ENCODE peak calls at places on chromosomes 11 and 22, in nine cellular contexts. Q is breast epithelium; P is IMR-90; F is Caco-2; N is CD8-positive, alpha-beta T cell; M is K562; G is cardiac muscle cell; S is PC-9; U is mammary epithelial cell. D is an unnamed sample. For H3K4me1 and H3K27me3, the result is how much of the 10 kb centered on the place peaks cover.

GRCh38 chr22:20783844-20784723 is 10.2 kb downstream of the SERPIND1 start:
- DNase-seq in Q (no peak), P (peak), F (peak), N (peak), M (peak), G (peak), S (peak), U (peak), D (peak)

GRCh38 chr11:79263001-79263400 is 177.8 kb downstream of the TENM4 start:
- DNase-seq in Q (no peak), P (peak), F (no peak), N (no peak), M (no peak), G (no peak), S (no peak), U (no peak), D (no peak)

GRCh38 chr11:71436861-71437260 is 11.3 kb downstream of the DHCR7 start:
- DNase-seq in Q (no peak), P (no peak), F (no peak), N (no peak), M (no peak), G (no peak), S (no peak), U (no peak), D (peak)

GRCh38 chr11:72191961-72192381 is at the start of gene FOLR1:
- DNase-seq in Q (no peak), P (no peak), F (peak), N (no peak), M (peak), G (peak), S (peak), U (peak), D (peak)

GRCh38 chr11:125201525-125202121 is 37.1 kb downstream of the PKNOX2 start:
- DNase-seq in Q (no peak), P (peak), F (no peak), N (no peak), M (no peak), G (no peak), S (no peak), U (peak), D (no peak)

GRCh38 chr11:75338516-75339218 is 12.8 kb downstream of the ARRB1 start:
- DNase-seq in Q (no peak), P (peak), F (no peak), N (no peak), M (no peak), G (no peak), S (no peak), U (no peak), D (peak)

GRCh38 chr11:68958211-68958610 is 22.6 kb downstream of the MRGPRD start:
- DNase-seq in Q (no peak), P (no peak), F (no peak), N (no peak), M (no peak), G (no peak), S (no peak), U (no peak), D (peak)

GRCh38 chr11:117144477-117145392 is 648 bp downstream of the PAFAH1B2 start:
- DNase-seq in Q (no peak), P (peak), F (peak), N (peak), M (peak), G (peak), S (peak), U (peak), D (peak)

GRCh38 chr22:45296628-45297297 is 12.0 kb downstream of the UPK3A start:
- DNase-seq in Q (no peak), P (no peak), F (no peak), N (peak), M (no peak), G (no peak), S (no peak), U (no peak), D (peak)

GRCh38 chr11:2741377-2742131 is 41.8 kb upstream of the KCNQ1OT1 start:
- DNase-seq in Q (no peak), P (peak), F (peak), N (no peak), M (peak), G (no peak), S (peak), U (no peak), D (peak)

GRCh38 chr22:32327596-32328171 is 30.0 kb upstream of the RFPL3 start:
- DNase-seq in Q (peak), P (no peak), F (no peak), N (no peak), M (no peak), G (no peak), S (no peak), U (no peak), D (no peak)

GRCh38 chr11:127074151-127074761 is 73.7 kb upstream of the KIRREL3 start:
- DNase-seq in Q (no peak), P (peak), F (peak), N (no peak), M (peak), G (peak), S (peak), U (peak), D (peak)

GRCh38 chr11:62130498-62131464 is 7.0 kb downstream of the INCENP start:
- DNase-seq in Q (no peak), P (no peak), F (no peak), N (no peak), M (no peak), G (no peak), S (no peak), U (no peak), D (peak)

GRCh38 chr11:62132188-62132587 is 8.4 kb downstream of the INCENP start:
- DNase-seq in Q (no peak), P (no peak), F (no peak), N (no peak), M (no peak), G (no peak), S (peak), U (peak), D (peak)

GRCh38 chr11:62127941-62128770 is 4.3 kb downstream of the INCENP start:
- DNase-seq in Q (no peak), P (no peak), F (no peak), N (no peak), M (no peak), G (no peak), S (no peak), U (no peak), D (peak)

GRCh38 chr11:62128835-62129234 is 5.0 kb downstream of the INCENP start:
- DNase-seq in Q (no peak), P (no peak), F (no peak), N (no peak), M (no peak), G (no peak), S (no peak), U (no peak), D (peak)

DNA sequence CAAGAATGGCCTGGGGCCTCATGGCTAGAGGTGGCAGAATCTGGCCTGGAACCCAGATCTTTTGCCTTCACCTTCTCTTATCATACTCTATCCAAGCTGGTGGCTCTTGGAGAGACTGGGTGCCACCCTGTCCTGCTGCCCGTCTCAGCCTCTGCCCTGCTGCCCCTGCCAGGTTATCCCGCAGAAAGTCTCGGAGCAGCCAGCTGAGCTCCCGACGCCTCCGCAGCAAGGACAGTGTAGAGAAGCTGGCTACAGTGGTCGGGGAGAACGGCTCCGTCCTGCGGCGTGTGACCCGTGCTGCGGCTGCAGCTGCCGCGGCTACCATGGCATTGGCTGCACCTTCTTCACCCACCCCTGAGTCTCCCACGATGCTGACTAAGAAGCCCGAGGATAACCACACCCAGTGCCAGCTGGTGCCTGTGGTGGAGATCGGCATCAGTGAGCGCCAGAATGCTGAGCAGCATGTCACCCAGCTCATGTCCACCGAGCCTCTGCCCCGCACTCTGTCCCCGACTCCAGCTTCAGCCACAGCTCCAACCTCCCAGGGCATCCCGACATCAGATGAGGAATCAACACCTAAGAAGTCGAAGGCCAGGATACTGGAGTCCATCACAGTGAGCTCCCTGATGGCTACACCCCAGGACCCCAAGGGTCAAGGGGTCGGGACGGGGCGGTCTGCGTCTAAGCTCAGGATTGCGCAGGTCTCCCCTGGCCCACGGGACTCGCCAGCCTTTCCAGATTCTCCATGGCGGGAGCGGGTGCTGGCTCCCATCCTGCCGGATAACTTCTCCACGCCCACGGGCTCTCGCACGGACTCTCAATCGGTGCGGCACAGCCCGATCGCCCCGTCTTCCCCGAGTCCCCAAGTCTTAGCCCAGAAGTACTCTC is 6.0 kb downstream of the INCENP start:
- DNase-seq in Q (no peak), P (no peak), F (no peak), N (no peak), M (no peak), G (no peak), S (no peak), U (no peak), D (peak)
- H3K4me1 ChIP-seq in Q (under half), P (under half), F (under half), N (under half), M (under half), G (under half), S (under half), U (under half), D (under half)

GRCh38 chr22:27186643-27187042 is 529.3 kb downstream of the MIAT start:
- DNase-seq in Q (no peak), P (no peak), F (no peak), N (no peak), M (no peak), G (no peak), S (no peak), U (no peak), D (no peak)
- H3K27me3 ChIP-seq in Q (under half), P (under half), F (under half), N (under half), M (under half), G (under half), S (under half), U (under half), D (under half)

DNA sequence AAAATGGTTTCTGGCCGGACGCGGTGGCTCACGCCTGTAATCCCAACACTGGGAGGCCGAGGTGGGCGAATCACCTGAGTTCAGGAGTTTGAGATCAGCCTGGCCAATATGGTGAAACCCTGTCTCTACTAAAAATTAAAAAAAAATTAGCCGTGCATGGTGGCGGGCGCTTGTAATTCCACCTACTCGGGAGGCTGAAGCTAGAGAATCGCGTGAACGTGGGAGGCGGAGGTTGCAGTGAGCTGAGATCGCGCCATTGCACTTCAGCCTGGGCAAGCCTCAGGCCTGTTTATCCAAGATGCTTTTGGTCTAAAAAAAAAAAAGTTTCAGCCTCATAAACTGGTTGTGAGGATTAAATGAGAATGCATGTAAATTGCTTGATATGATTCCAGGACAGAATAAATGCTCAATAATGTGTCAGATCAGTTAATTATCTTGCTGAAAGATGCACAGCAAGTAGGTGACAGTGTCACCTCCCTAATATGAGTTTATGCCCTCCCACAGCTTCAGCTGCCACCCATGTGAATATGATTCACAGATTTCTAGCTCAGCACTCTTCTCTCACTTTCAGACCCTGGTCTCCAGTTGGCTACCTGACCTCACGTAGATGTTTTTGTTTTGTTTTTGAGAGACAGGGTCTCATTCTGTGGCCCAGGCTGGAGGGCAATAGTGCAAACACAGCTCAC is 1.1 kb upstream of the ALG8 start:
- DNase-seq in Q (no peak), P (no peak), F (no peak), N (no peak), M (peak), G (no peak), S (no peak), U (no peak), D (no peak)
- H3K4me3 ChIP-seq in Q (peak), P (no peak), F (peak), N (no peak), M (peak), G (peak), S (peak), U (peak), D (peak)

DNA sequence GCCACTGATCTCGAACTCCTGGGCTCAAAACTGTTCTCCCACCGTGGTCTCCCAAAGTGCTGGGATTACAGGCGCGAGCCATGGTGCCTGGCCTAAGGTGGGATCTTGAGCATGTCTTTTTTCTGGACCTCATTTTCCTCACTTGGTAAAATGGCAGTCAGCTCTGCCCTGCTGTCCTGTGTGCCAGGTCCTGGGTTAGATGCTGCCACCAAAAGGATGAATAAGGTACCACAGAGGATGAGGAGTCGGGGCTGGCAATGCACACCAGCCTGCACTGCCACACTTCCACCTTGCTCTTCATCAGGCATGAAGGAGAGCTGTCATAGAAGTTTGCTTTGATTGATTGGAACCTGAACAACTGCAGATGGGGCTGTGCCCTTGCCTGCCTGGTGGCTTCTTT is 32.3 kb downstream of the ACO2 start:
- DNase-seq in Q (no peak), P (no peak), F (no peak), N (no peak), M (no peak), G (no peak), S (no peak), U (no peak), D (peak)
- H3K4me1 ChIP-seq in Q (under half), P (under half), F (under half), N (under half), M (under half), G (under half), S (under half), U (under half), D (under half)

DNA sequence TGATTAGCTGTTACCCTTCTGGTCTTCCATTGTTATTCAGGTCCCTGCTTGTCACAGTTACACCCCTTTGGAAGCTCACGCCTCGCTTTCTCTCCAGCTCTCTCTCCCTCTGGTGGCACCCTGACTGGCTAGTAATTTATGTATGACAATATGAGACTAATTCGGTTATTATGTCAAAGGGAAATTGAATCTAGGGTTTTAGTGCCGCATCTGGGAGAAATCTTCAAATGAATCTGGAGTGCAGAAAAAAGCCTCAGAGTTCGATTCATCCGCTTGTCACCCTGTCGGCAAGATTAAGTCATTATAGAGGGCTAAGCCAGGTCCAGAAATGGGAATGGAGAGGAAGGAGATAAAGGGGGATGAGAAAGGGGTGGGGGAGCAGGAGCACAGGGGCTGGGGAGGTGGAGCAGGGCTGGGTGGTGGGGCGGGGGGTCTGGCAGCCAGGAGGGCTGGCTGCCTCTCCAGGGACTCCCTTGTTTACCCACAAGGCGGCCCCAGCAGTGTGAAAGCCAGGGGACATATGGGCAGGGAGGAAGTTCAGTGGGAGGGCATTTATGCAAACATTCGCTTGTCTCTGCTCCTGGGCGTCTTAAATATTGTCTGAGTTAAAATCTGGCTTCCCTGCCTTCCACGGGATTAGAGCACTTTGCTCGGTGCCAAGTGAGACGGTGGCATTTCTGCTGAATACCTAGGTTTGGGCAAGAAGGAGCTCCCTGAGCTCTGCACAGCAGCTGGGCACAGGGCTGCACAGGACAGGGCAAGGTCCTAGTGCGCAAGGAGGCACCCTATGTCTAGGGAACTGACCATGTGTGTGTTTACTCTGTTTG is 179.1 kb upstream of the NECTIN1 start:
- DNase-seq in Q (no peak), P (no peak), F (no peak), N (no peak), M (no peak), G (no peak), S (no peak), U (no peak), D (no peak)
- H3K27me3 ChIP-seq in Q (under half), P (under half), F (under half), N (under half), M (under half), G (under half), S (under half), U (under half), D (under half)

GRCh38 chr11:35265755-35266454 is 126.9 kb downstream of the CD44 start:
- DNase-seq in Q (no peak), P (no peak), F (no peak), N (no peak), M (no peak), G (no peak), S (no peak), U (no peak), D (no peak)
- H3K4me3 ChIP-seq in Q (no peak), P (no peak), F (no peak), N (no peak), M (no peak), G (no peak), S (no peak), U (no peak), D (no peak)

DNA sequence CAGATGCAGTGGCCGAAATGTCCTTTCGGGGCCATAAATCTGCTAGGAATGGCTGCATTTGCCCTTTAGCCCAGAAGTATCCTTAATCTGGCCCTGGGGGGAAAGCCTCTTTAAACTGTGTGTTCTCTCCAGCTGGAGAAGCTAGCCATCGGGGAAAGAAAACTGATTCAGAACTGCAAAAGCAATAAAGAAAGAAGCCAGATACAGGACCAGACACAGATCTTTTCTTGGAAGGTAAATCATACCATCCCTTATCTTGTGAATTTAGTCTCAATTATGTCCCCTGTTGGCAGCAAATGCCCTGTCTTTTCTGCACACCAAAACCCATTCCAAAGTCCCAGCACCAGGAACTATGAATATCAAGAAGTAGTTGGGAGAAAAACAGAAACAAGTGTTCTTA is 25.6 kb downstream of the PC start:
- DNase-seq in Q (no peak), P (no peak), F (no peak), N (no peak), M (no peak), G (no peak), S (no peak), U (no peak), D (no peak)
- H3K4me1 ChIP-seq in Q (under half), P (under half), F (under half), N (under half), M (half or more), G (under half), S (under half), U (under half), D (under half)

DNA sequence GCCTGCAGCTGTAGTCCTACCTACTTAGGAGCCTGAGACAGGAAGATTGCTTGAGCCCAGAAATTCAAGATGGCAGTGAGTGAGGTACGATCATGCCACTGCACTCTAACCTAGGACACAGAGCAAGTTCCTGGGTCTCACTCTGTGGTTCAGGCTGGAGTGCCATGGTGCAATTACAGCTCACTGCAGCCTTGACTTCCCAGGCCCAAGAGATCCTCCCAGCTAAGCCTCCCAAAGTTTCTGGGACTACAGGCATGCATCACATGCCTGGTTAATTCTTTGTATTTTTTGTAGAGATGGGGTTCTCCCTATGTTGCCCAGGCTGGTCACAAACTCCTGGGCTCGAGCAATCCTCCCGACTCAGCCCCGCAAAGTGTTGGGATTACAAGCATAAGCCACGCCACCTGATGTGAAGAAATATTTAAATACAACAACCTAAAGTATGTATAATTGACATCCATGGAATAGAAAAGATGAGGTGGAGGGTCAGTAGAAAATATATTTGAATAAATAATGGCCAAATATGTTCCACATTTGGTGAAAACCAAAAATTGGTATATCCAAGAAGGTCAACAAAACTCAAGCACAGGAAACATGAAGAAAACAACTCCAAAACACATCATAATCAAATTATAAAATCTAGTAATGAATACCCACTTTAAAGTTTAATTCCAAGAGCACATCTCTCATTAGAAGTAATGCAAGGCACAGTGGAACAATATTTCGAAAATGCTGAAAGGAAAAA is 47.9 kb upstream of the IGLL5 start:
- DNase-seq in Q (no peak), P (no peak), F (no peak), N (no peak), M (no peak), G (no peak), S (no peak), U (no peak), D (no peak)
- H3K27me3 ChIP-seq in Q (under half), P (under half), F (under half), N (under half), M (under half), G (under half), S (under half), U (under half), D (under half)

DNA sequence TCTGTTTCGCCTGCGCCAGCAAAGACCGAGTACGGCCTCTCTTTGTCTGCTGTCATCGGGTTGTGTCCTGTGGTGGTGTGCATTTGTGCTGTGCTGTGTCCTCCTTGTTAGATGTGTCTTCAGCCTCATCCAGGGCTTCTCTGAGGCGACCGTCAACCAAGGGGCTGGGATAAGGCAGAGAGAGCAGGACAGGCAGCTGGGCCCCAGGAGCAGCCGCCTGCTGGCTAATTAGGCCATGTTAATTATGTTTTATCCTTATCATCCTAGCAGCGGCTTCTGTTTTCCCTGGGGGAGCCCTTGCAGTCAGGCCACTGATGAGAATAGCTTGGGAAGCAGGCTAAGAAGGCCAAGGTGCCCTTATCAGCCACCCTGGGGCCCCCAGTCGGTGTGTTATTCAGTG is 40.7 kb upstream of the TTC12 start:
- DNase-seq in Q (no peak), P (no peak), F (no peak), N (no peak), M (no peak), G (no peak), S (no peak), U (no peak), D (no peak)
- H3K4me3 ChIP-seq in Q (no peak), P (no peak), F (no peak), N (no peak), M (no peak), G (no peak), S (no peak), U (no peak), D (no peak)